ENCODE peak calls at places on chromosome 18, in five cellular contexts. Y, D, O, C and F are unnamed samples.

GRCh38 chr18:24023185-24023814 is 8.7 kb downstream of the TTC39C start:
- DNase-seq in Y (no peak), D (no peak), O (no peak), C (no peak), F (no peak)

GRCh38 chr18:75141734-75142133 is 67.2 kb downstream of the PTGR3 start:
- DNase-seq in Y (no peak), D (no peak), O (no peak), C (no peak), F (no peak)

GRCh38 chr18:56825312-56825711 is 174.2 kb downstream of the WDR7 start:
- DNase-seq in Y (no peak), D (no peak), O (no peak), C (no peak), F (no peak)

GRCh38 chr18:55319517-55319905 is 268.5 kb downstream of the TCF4 start:
- DNase-seq in Y (no peak), D (no peak), O (no peak), C (no peak), F (no peak)

GRCh38 chr18:59196161-59196560 is 23.8 kb upstream of the GRP start:
- DNase-seq in Y (no peak), D (no peak), O (no peak), C (no peak), F (no peak)

GRCh38 chr18:24817150-24818068 is 357.0 kb downstream of the HRH4 start:
- DNase-seq in Y (no peak), D (no peak), O (no peak), C (no peak), F (no peak)

GRCh38 chr18:23563377-23564043 is 22.8 kb downstream of the NPC1 start:
- DNase-seq in Y (no peak), D (no peak), O (no peak), C (no peak), F (no peak)

GRCh38 chr18:3593381-3593903 is 143.5 kb downstream of the TGIF1 start:
- DNase-seq in Y (no peak), D (peak), O (no peak), C (no peak), F (no peak)

GRCh38 chr18:11488175-11488574 is 121.2 kb upstream of the SLC35G4 start:
- DNase-seq in Y (no peak), D (no peak), O (no peak), C (no peak), F (no peak)